ENCODE peak calls at places on chromosome 12, in seven cellular contexts. S, J, C, X, F, U and P are unnamed samples.

GRCh38 chr12:12926571-12927071 is 25.3 kb downstream of the GPRC5D start:
- DNase-seq in S (no peak), J (peak; percentile 33), C (no peak), X (no peak), F (no peak), U (no peak), P (no peak)

GRCh38 chr12:89962648-89963047 is 254.0 kb upstream of the ATP2B1 start:
- DNase-seq in S (no peak), J (no peak), C (no peak), X (no peak), F (no peak), U (no peak), P (no peak)

GRCh38 chr12:12294215-12295005 is 27.6 kb upstream of the LRP6 start:
- DNase-seq in S (no peak), J (peak; percentile 42), C (no peak), X (peak; percentile 37), F (no peak), U (no peak), P (no peak)

GRCh38 chr12:94187351-94187750 is 39.0 kb downstream of the PLXNC1 start:
- DNase-seq in S (no peak), J (no peak), C (no peak), X (no peak), F (no peak), U (no peak), P (no peak)

GRCh38 chr12:22729898-22730443 is 105.0 kb downstream of the ETNK1 start:
- DNase-seq in S (no peak), J (peak; percentile 58), C (peak; percentile 80), X (no peak), F (no peak), U (no peak), P (no peak)

GRCh38 chr12:52307836-52308806 is 13.1 kb downstream of the KRT83 start:
- DNase-seq in S (peak; percentile 20), J (peak; percentile 20), C (peak; percentile 11), X (peak; percentile 88), F (peak; percentile 55), U (peak; percentile 68), P (peak; percentile 80)

GRCh38 chr12:105822131-105823103 is 316.3 kb downstream of the NUAK1 start:
- DNase-seq in S (no peak), J (no peak), C (no peak), X (no peak), F (no peak), U (peak; percentile 47), P (no peak)

GRCh38 chr12:28032811-28033537 is 60.4 kb upstream of the PTHLH start:
- DNase-seq in S (no peak), J (no peak), C (peak; percentile 24), X (no peak), F (no peak), U (no peak), P (no peak)

GRCh38 chr12:27970391-27970980 is 2.0 kb downstream of the PTHLH start:
- DNase-seq in S (no peak), J (peak; percentile 56), C (peak; percentile 29), X (peak; percentile 74), F (no peak), U (no peak), P (no peak)

GRCh38 chr12:1122803-1123202 is 131.8 kb downstream of the ERC1 start:
- DNase-seq in S (peak; percentile 44), J (peak; percentile 38), C (no peak), X (peak; percentile 14), F (no peak), U (no peak), P (no peak)

GRCh38 chr12:115337693-115338543 is 653.9 kb upstream of the TBX3 start:
- DNase-seq in S (no peak), J (peak; percentile 91), C (peak; percentile 98), X (no peak), F (no peak), U (no peak), P (no peak)

GRCh38 chr12:44053550-44054243 is 217.8 kb downstream of the TMEM117 start:
- DNase-seq in S (no peak), J (peak; percentile 1), C (peak; percentile 40), X (no peak), F (no peak), U (no peak), P (no peak)

GRCh38 chr12:106814649-106815048 is 40.2 kb downstream of the RIC8B start:
- DNase-seq in S (no peak), J (no peak), C (no peak), X (no peak), F (no peak), U (no peak), P (no peak)

GRCh38 chr12:123055281-123055766 is 74.8 kb downstream of the ARL6IP4 start:
- DNase-seq in S (no peak), J (peak; percentile 13), C (no peak), X (no peak), F (no peak), U (peak; percentile 67), P (no peak)

GRCh38 chr12:57630891-57631433 is 2.0 kb downstream of the B4GALNT1 start:
- DNase-seq in S (no peak), J (no peak), C (no peak), X (peak; percentile 1), F (no peak), U (no peak), P (no peak)

GRCh38 chr12:77560714-77561113 is 270.0 kb upstream of the NAV3 start:
- DNase-seq in S (no peak), J (no peak), C (no peak), X (no peak), F (no peak), U (no peak), P (no peak)

GRCh38 chr12:71014180-71014785 is 93.7 kb upstream of the PTPRR start:
- DNase-seq in S (no peak), J (peak; percentile 89), C (peak; percentile 21), X (peak; percentile 59), F (no peak), U (no peak), P (no peak)

GRCh38 chr12:60693019-60693626 is 1097.3 kb downstream of the SLC16A7 start:
- DNase-seq in S (no peak), J (peak; percentile 1), C (peak; percentile 10), X (no peak), F (no peak), U (no peak), P (no peak)

GRCh38 chr12:113246478-113247122 is 25.3 kb downstream of the TPCN1 start:
- DNase-seq in S (no peak), J (no peak), C (peak; percentile 38), X (no peak), F (peak; percentile 35), U (no peak), P (no peak)

GRCh38 chr12:6927379-6927991 is at the start of gene ATN1:
- DNase-seq in S (no peak), J (peak; percentile 82), C (peak; percentile 78), X (peak; percentile 84), F (peak; percentile 67), U (peak; percentile 75), P (peak; percentile 81)

GRCh38 chr12:66956300-66956699 is 277.4 kb upstream of the GRIP1 start:
- DNase-seq in S (no peak), J (no peak), C (no peak), X (no peak), F (no peak), U (no peak), P (no peak)

DNA sequence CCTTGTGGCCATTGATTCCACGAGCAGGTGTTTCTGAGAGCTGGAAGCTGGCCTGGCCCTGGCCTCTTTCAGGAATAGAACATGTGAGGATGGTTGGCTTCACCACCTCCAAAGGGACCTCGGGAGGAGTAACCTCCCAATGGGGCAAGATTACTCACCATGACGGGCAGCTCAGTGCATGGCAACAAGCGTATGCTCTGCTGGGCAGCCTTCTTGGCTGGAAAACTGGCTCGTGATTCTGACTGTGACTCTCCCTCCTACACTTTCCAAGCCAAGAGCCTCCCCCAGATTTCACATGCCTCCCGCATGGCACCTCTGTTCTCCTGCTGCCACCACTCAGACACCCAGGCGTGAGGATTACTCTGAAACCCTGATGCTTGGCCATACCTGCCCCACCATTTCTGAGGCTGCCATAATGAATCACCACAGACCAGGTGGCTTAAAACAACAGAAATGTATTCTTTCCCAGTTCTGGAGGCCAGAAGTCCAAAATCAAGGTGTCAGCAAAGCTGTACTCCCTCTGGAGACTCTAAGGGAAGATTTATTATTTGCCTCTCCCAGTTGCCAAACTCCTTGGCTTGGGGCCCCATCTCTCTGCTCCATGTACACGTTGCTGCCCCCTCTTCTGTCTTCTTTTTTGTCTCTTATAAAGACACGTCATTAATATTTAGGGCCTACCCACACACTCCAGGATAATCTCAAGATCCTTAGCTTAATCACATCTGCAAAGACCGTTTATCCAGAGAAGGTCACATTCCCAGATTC is 215.9 kb downstream of the CHST11 start:
- DNase-seq in S (no peak), J (no peak), C (no peak), X (no peak), F (peak; percentile 65), U (peak; percentile 69), P (no peak)
- TF ChIP-seq CTCF in S (no peak), J (no peak), C (no peak), X (no peak), F (no peak), U (no peak), P (no peak)

GRCh38 chr12:16385779-16386646 is 38.6 kb downstream of the MGST1 start:
- DNase-seq in S (no peak), J (peak; percentile 77), C (peak; percentile 70), X (peak; percentile 71), F (peak; percentile 36), U (peak; percentile 58), P (no peak)
- TF ChIP-seq CTCF in S (no peak), J (peak; percentile 56), C (peak; percentile 67), X (peak; percentile 70), F (peak; percentile 52), U (peak; percentile 25), P (no peak)

GRCh38 chr12:49673446-49674317 is 33.5 kb downstream of the FMNL3 start:
- DNase-seq in S (peak; percentile 28), J (peak; percentile 96), C (peak; percentile 94), X (peak; percentile 93), F (peak; percentile 92), U (peak; percentile 95), P (peak; percentile 67)
- TF ChIP-seq CTCF in S (no peak), J (peak; percentile 44), C (peak; percentile 32), X (peak; percentile 24), F (peak; percentile 76), U (no peak), P (no peak)

DNA sequence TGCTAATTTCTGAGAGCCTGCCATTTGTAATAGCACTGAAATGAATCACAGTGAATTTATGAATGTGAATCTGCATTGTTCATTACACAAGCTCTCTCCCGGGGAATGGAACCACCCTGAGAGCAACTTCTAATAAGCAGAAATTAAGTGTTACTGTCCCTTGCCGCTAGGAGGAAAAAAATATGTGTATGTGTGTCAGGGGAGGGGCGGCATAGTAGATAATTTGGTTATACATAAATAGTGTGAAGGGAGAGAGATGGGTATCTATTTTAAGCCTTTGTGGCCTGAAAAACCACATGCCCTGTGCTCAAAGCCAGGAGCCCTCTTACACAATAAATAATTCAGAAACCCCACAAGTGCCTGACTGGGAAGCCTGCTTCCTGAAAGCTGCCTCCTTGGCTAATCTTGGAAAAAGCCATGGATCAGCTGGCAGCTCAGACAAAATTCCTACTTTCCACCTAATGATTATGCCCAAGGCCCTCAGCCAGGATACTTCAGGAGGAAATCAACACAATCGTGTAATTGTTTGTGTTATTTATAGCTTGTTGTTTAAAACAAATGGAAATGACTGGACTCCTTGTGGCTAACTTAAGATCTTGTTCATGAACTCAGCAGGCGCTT is 366.2 kb upstream of the KITLG start:
- DNase-seq in S (no peak), J (peak; percentile 71), C (peak; percentile 78), X (no peak), F (peak; percentile 50), U (no peak), P (no peak)
- TF ChIP-seq CTCF in S (no peak), J (peak; percentile 9), C (peak; percentile 4), X (no peak), F (no peak), U (no peak), P (no peak)

GRCh38 chr12:10159280-10159679 is 12.7 kb downstream of the OLR1 start:
- DNase-seq in S (no peak), J (no peak), C (no peak), X (no peak), F (no peak), U (no peak), P (no peak)
- TF ChIP-seq CTCF in S (no peak), J (no peak), C (no peak), X (no peak), F (no peak), U (no peak), P (no peak)